ENCODE peak calls at places on chromosomes 1 and 21, in five cellular contexts. R is heart right ventricle, B is IMR-90, U is heart left ventricle, W is left ventricle myocardium inferior. L is an unnamed sample. For H3K36me3, the result is how much of the 10 kb centered on the place peaks cover.

GRCh38 chr1:240804475-240804874 is 192.5 kb upstream of the GREM2 start:
- DNase-seq in R (no peak), B (peak), U (no peak), W (no peak), L (no peak)

GRCh38 chr1:115099693-115100050 is 10.4 kb upstream of the TSPAN2 start:
- DNase-seq in R (no peak), B (no peak), U (no peak), W (no peak), L (no peak)

GRCh38 chr1:37238376-37239224 is 204.3 kb upstream of the GRIK3 start:
- DNase-seq in R (no peak), B (no peak), U (no peak), W (no peak), L (no peak)

GRCh38 chr1:241842565-241842964 is 5.4 kb upstream of the EXO1 start:
- DNase-seq in R (no peak), B (peak), U (no peak), W (no peak), L (no peak)

GRCh38 chr1:246597340-246597739 is 31.1 kb downstream of the CNST start:
- DNase-seq in R (no peak), B (peak), U (peak), W (peak), L (peak)

GRCh38 chr1:37692834-37693175 is 489 bp downstream of the CDCA8 start:
- DNase-seq in R (no peak), B (no peak), U (no peak), W (no peak), L (no peak)

GRCh38 chr1:63662846-63663245 is 69.6 kb downstream of the PGM1 start:
- DNase-seq in R (no peak), B (peak), U (no peak), W (no peak), L (no peak)

GRCh38 chr21:43739648-43740435 is 20.9 kb downstream of the PDXK start:
- DNase-seq in R (no peak), B (no peak), U (no peak), W (no peak), L (no peak)

GRCh38 chr1:211196880-211197279 is 62.3 kb upstream of the RCOR3 start:
- DNase-seq in R (no peak), B (no peak), U (no peak), W (no peak), L (no peak)

GRCh38 chr1:82110366-82111254 is 309.9 kb downstream of the ADGRL2 start:
- DNase-seq in R (no peak), B (no peak), U (no peak), W (no peak), L (no peak)

GRCh38 chr21:14520535-14520934 is 25.6 kb downstream of the SAMSN1 start:
- DNase-seq in R (no peak), B (no peak), U (no peak), W (no peak), L (no peak)

GRCh38 chr1:212514782-212515181 is 82.1 kb downstream of the NENF start:
- DNase-seq in R (peak), B (no peak), U (no peak), W (no peak), L (no peak)

GRCh38 chr1:154769193-154769895 is 100.7 kb downstream of the KCNN3 start:
- DNase-seq in R (no peak), B (no peak), U (no peak), W (no peak), L (no peak)

GRCh38 chr1:105485207-105485606 is 1571.3 kb upstream of the PRMT6 start:
- DNase-seq in R (no peak), B (peak), U (no peak), W (no peak), L (no peak)

GRCh38 chr1:236141447-236142357 is 637 bp upstream of the GPR137B start:
- DNase-seq in R (peak), B (peak), U (no peak), W (no peak), L (no peak)

GRCh38 chr1:200323856-200324400 is 85.9 kb downstream of the ZNF281 start:
- DNase-seq in R (no peak), B (peak), U (no peak), W (no peak), L (no peak)

GRCh38 chr1:200899451-200899915 is 4.8 kb downstream of the INAVA start:
- DNase-seq in R (no peak), B (no peak), U (no peak), W (no peak), L (no peak)

GRCh38 chr1:90715334-90715733 is 1.8 kb downstream of the BARHL2 start:
- DNase-seq in R (no peak), B (no peak), U (no peak), W (no peak), L (no peak)

GRCh38 chr1:168236836-168237611 is 11.2 kb downstream of the SFT2D2 start:
- DNase-seq in R (no peak), B (no peak), U (no peak), W (no peak), L (no peak)

GRCh38 chr1:29470788-29471119 is 234.4 kb downstream of the PTPRU start:
- DNase-seq in R (no peak), B (no peak), U (no peak), W (no peak), L (no peak)

GRCh38 chr1:222373216-222373615 is 174.7 kb downstream of the HHIPL2 start:
- DNase-seq in R (no peak), B (no peak), U (no peak), W (no peak), L (no peak)

GRCh38 chr1:233032916-233033315 is 82.5 kb downstream of the NTPCR start:
- DNase-seq in R (no peak), B (no peak), U (no peak), W (no peak), L (no peak)

GRCh38 chr1:233034845-233035244 is 84.4 kb downstream of the NTPCR start:
- DNase-seq in R (no peak), B (no peak), U (no peak), W (no peak), L (no peak)

GRCh38 chr1:233038581-233038980 is 88.2 kb downstream of the NTPCR start:
- DNase-seq in R (no peak), B (no peak), U (no peak), W (no peak), L (no peak)

DNA sequence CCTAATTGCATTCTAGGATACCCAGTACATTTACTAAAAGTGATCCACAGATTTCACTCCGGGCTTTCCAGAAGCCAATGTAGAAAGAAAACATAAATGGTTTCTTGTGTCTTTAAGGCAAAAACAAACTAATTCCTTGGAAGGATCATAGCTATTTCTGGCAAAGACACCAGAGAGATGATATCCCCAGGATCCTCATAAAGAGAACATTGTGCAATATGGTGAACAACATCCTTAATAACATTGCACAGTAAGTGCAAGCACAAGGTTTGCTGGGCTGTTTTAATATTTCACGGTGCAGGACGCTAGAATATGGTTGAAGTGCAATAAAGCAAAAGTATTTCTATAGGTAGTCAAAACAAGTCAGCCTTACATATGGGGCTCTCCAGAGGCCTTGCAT is 83.0 kb downstream of the NTPCR start:
- DNase-seq in R (no peak), B (peak), U (no peak), W (no peak), L (no peak)
- H3K27ac ChIP-seq in R (no peak), B (no peak), U (no peak), W (no peak), L (no peak)

DNA sequence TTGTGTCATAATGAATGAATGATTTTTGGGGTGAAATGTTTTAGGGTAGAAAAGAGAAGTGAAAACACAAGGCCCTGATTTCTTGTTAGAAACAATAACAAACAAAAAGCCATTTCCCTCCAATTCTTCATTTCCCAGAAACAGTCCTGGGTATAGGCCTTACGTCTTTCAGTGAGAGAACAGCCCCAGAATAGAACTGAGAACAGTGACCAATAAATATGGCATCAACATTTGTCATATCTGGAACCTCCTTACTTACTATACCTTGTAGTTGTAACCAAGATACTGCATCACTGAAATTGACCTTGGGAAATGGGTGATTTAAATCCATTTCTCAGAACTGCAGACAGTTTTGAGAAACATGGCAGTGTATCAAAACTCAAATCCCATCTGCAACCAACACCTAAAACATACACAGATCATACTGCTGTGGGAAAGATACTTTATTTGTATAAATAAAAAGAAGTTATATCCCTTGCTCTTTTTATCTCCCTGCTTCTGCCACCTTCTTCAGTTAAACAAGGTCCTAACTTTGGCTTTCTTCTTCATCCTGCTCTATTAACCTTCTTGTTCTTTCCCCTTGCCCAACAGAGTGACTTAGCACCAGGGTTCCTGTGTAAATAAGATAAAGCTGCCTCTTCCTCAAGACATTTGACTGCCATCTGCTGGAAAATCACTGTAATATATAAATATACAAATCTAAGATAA is 19.5 kb downstream of the XKR8 start:
- DNase-seq in R (no peak), B (peak), U (no peak), W (no peak), L (no peak)
- TF ChIP-seq CTCF in R (peak), B (peak), U (peak), W (peak), L (peak)

GRCh38 chr1:93633313-93633712 is 48.3 kb downstream of the BCAR3 start:
- DNase-seq in R (no peak), B (no peak), U (no peak), W (no peak), L (no peak)
- H3K36me3 ChIP-seq in R (under half), B (under half), U (under half), W (under half), L (under half)

DNA sequence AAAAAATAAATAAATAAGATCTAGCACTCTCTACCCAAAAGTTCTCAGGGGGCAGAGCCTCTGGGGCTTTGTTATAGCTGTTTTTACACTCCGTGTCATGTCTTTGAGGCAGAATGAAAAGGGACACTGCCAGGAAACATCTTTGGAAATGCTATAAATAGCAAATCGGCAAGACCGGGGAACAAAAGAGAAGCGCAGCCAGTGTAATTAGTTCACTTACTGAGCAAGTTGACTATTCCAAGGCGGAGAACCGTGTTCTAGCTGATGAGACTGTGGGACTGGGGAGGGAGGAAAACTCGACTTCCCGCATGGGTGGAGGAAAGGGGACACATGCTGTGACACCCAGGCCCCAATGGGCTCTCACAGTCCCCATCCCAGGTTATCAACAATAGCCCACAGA is 355.9 kb downstream of the OMA1 start:
- DNase-seq in R (no peak), B (no peak), U (peak), W (no peak), L (no peak)
- H3K27ac ChIP-seq in R (peak), B (no peak), U (peak), W (peak), L (peak)

DNA sequence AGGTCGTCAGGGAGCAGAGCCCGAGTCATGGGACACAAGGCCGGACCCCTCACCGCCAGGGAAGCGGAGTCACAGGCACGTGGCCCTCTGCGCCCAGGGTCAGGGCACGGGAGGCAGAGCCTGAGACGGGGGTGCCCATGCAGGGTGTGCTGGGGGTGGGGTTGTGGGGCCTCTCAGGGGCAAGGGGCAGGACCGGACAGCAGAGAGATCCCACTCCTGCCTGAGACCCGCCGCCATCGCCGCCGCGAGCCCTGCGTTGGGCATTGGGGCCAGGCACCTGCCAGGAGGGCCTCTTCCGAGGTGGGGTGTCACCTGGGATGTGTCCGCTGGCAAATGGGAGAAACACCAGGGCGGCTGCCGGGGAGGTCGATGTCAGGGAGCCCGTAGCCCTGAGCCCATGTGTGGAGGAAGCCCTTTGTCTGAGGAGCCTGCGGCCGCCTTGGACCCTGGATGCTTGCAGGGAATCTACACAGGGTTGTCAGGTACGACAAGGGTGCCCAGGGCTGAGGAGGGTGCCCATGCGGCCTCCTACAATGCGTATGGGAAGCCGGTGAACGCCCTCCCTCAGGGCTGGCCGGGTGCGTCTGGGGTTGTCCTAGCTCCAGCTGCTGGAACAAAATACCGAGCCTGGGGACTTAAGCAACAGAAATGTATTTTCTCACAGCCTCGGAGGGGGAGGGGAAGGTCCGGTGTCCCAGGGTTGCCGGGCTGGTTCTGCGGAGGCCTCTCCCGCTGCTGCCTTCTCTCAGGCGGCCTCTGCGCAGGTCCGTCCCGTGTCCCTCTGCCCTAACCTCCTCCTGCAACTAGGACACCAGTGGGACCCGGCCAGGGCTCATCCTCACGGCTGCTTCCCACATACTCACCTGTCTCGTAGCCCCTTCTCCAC is 16.4 kb upstream of the C1orf159 start:
- DNase-seq in R (peak), B (no peak), U (no peak), W (no peak), L (no peak)
- TF ChIP-seq CTCF in R (no peak), B (no peak), U (no peak), W (no peak), L (no peak)

DNA sequence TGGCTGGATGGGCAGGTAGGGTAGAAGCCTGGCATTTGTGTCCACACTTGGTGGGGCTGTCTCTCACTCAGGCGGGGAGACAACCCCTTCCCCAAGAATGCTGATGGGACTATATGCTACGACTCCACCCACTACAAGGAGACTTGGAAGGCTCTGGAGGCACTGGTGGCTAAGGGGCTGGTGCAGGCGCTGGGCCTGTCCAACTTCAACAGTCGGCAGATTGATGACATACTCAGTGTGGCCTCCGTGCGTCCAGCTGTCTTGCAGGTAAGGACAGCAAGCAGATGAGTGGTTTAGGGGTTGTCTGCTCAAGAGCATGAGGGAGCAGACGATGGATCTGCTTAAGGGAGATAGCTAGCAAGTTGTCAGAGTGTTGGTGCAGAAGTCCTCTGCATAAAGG is 15.9 kb upstream of the NASP start:
- DNase-seq in R (no peak), B (no peak), U (no peak), W (no peak), L (no peak)
- H3K36me3 ChIP-seq in R (half or more), B (under half), U (under half), W (under half), L (under half)

L was measured in right atrium auricular region.